ENCODE peak calls at places on chromosome 5, in six cellular contexts. One of them, this sample, is unnamed.
A peak's percentile ranks its signal among the peaks of the same experiment; 100 is the strongest.

GRCh38 chr5:82422751-82423181 is 144.6 kb upstream of the RPS23 start:
- DNase-seq in HT1080: no peak
- DNase-seq in occipital lobe: no peak
- DNase-seq in ACHN: no peak
- DNase-seq in brain microvascular endothelial cell: no peak
- DNase-seq in stimulated activated naive CD4-positive, alpha-beta T cell: no peak
- DNase-seq in this sample: peak; percentile 91

GRCh38 chr5:79759436-79759835 is 69.8 kb downstream of the CMYA5 start:
- DNase-seq in HT1080: peak; percentile 70
- DNase-seq in occipital lobe: peak; percentile 40
- DNase-seq in ACHN: no peak
- DNase-seq in brain microvascular endothelial cell: peak; percentile 54
- DNase-seq in stimulated activated naive CD4-positive, alpha-beta T cell: no peak
- DNase-seq in this sample: peak; percentile 88

GRCh38 chr5:89308606-89309040 is 425.6 kb upstream of the MEF2C start:
- DNase-seq in HT1080: no peak
- DNase-seq in occipital lobe: no peak
- DNase-seq in ACHN: no peak
- DNase-seq in brain microvascular endothelial cell: no peak
- DNase-seq in stimulated activated naive CD4-positive, alpha-beta T cell: no peak
- DNase-seq in this sample: no peak

GRCh38 chr5:42715791-42716190 is 40.8 kb upstream of the CCDC152 start:
- DNase-seq in HT1080: peak; percentile 41
- DNase-seq in occipital lobe: no peak
- DNase-seq in ACHN: no peak
- DNase-seq in brain microvascular endothelial cell: peak; percentile 2
- DNase-seq in stimulated activated naive CD4-positive, alpha-beta T cell: no peak
- DNase-seq in this sample: peak; percentile 18

GRCh38 chr5:40406426-40407211 is 273.1 kb upstream of the PTGER4 start:
- DNase-seq in HT1080: no peak
- DNase-seq in occipital lobe: no peak
- DNase-seq in ACHN: no peak
- DNase-seq in brain microvascular endothelial cell: no peak
- DNase-seq in stimulated activated naive CD4-positive, alpha-beta T cell: peak; percentile 5
- DNase-seq in this sample: no peak

GRCh38 chr5:180205936-180206335 is 3.1 kb downstream of the RASGEF1C start:
- DNase-seq in HT1080: no peak
- DNase-seq in occipital lobe: no peak
- DNase-seq in ACHN: no peak
- DNase-seq in brain microvascular endothelial cell: no peak
- DNase-seq in stimulated activated naive CD4-positive, alpha-beta T cell: no peak
- DNase-seq in this sample: no peak

GRCh38 chr5:130773813-130774212 is 391.2 kb downstream of the HINT1 start:
- DNase-seq in HT1080: peak; percentile 42
- DNase-seq in occipital lobe: no peak
- DNase-seq in ACHN: peak; percentile 8
- DNase-seq in brain microvascular endothelial cell: peak; percentile 6
- DNase-seq in stimulated activated naive CD4-positive, alpha-beta T cell: no peak
- DNase-seq in this sample: peak; percentile 7

GRCh38 chr5:170582931-170583330 is 79.1 kb downstream of the KCNIP1 start:
- DNase-seq in HT1080: no peak
- DNase-seq in occipital lobe: no peak
- DNase-seq in ACHN: no peak
- DNase-seq in brain microvascular endothelial cell: no peak
- DNase-seq in stimulated activated naive CD4-positive, alpha-beta T cell: no peak
- DNase-seq in this sample: no peak

This sample was measured in fibroblast of lung.